ENCODE peak calls at places on chromosomes 13 and 19, in five cellular contexts. One of them, this sample, is unnamed.

GRCh38 chr19:843836-844299 is 3.1 kb downstream of the PRTN3 start:
- DNase-seq in tibial artery: no peak
- DNase-seq in thoracic aorta: no peak
- DNase-seq in heart right ventricle: peak
- DNase-seq in neuronal stem cell: no peak
- DNase-seq in this sample: no peak

GRCh38 chr19:17757125-17757524 is 5.8 kb downstream of the FCHO1 start:
- DNase-seq in tibial artery: peak
- DNase-seq in heart right ventricle: peak
- DNase-seq in thoracic aorta: no peak
- DNase-seq in neuronal stem cell: no peak
- DNase-seq in this sample: peak

GRCh38 chr19:19170053-19170945 is at the start of gene MEF2B:
- DNase-seq in heart right ventricle: peak
- DNase-seq in tibial artery: peak
- DNase-seq in neuronal stem cell: peak
- DNase-seq in thoracic aorta: no peak
- DNase-seq in this sample: peak

GRCh38 chr13:113919761-113920160 is 54.1 kb downstream of the C13orf46 start:
- DNase-seq in tibial artery: peak
- DNase-seq in neuronal stem cell: no peak
- DNase-seq in thoracic aorta: no peak
- DNase-seq in heart right ventricle: no peak
- DNase-seq in this sample: no peak

GRCh38 chr19:38711726-38712153 is 32.5 kb downstream of the CAPN12 start:
- DNase-seq in heart right ventricle: peak
- DNase-seq in thoracic aorta: no peak
- DNase-seq in tibial artery: no peak
- DNase-seq in neuronal stem cell: no peak
- DNase-seq in this sample: no peak

GRCh38 chr19:1066748-1067340 is at the start of gene ARHGAP45:
- DNase-seq in tibial artery: no peak
- DNase-seq in heart right ventricle: peak
- DNase-seq in thoracic aorta: no peak
- DNase-seq in neuronal stem cell: no peak
- DNase-seq in this sample: no peak

GRCh38 chr19:29418106-29418684 is 107.6 kb upstream of the VSTM2B start:
- DNase-seq in tibial artery: no peak
- DNase-seq in heart right ventricle: no peak
- DNase-seq in neuronal stem cell: no peak
- DNase-seq in thoracic aorta: no peak
- DNase-seq in this sample: no peak

GRCh38 chr13:105343134-105343806 is 1192.2 kb downstream of the EFNB2 start:
- DNase-seq in neuronal stem cell: no peak
- DNase-seq in thoracic aorta: no peak
- DNase-seq in tibial artery: no peak
- DNase-seq in heart right ventricle: no peak
- DNase-seq in this sample: no peak

GRCh38 chr13:31001647-31002046 is 69.2 kb downstream of the TEX26 start:
- DNase-seq in heart right ventricle: no peak
- DNase-seq in tibial artery: no peak
- DNase-seq in neuronal stem cell: no peak
- DNase-seq in thoracic aorta: no peak
- DNase-seq in this sample: no peak

GRCh38 chr13:75785130-75785529 is 149.0 kb downstream of the LMO7 start:
- DNase-seq in thoracic aorta: no peak
- DNase-seq in neuronal stem cell: no peak
- DNase-seq in tibial artery: no peak
- DNase-seq in heart right ventricle: no peak
- DNase-seq in this sample: no peak

GRCh38 chr19:3024870-3025515 is 4.1 kb downstream of the TLE2 start:
- DNase-seq in tibial artery: no peak
- DNase-seq in thoracic aorta: no peak
- DNase-seq in heart right ventricle: no peak
- DNase-seq in neuronal stem cell: no peak
- DNase-seq in this sample: no peak

GRCh38 chr13:33348366-33348765 is 62.8 kb upstream of the STARD13 start:
- DNase-seq in heart right ventricle: no peak
- DNase-seq in thoracic aorta: no peak
- DNase-seq in neuronal stem cell: no peak
- DNase-seq in tibial artery: no peak
- DNase-seq in this sample: no peak

GRCh38 chr19:2469102-2469914 is 6.6 kb upstream of the GADD45B start:
- DNase-seq in tibial artery: no peak
- DNase-seq in neuronal stem cell: no peak
- DNase-seq in thoracic aorta: no peak
- DNase-seq in heart right ventricle: no peak
- DNase-seq in this sample: no peak

GRCh38 chr13:34025746-34026145 is 207.8 kb downstream of the RFC3 start:
- DNase-seq in heart right ventricle: no peak
- DNase-seq in thoracic aorta: no peak
- DNase-seq in tibial artery: no peak
- DNase-seq in neuronal stem cell: no peak
- DNase-seq in this sample: peak

GRCh38 chr19:18651738-18652137 is 14.9 kb downstream of the KLHL26 start:
- DNase-seq in tibial artery: no peak
- DNase-seq in thoracic aorta: no peak
- DNase-seq in neuronal stem cell: no peak
- DNase-seq in heart right ventricle: no peak
- DNase-seq in this sample: no peak

GRCh38 chr13:100789481-100789880 is 114.9 kb upstream of the TMTC4 start:
- DNase-seq in heart right ventricle: no peak
- DNase-seq in tibial artery: no peak
- DNase-seq in thoracic aorta: no peak
- DNase-seq in neuronal stem cell: no peak
- DNase-seq in this sample: no peak

GRCh38 chr13:52162279-52163101 is 3.1 kb upstream of the NEK3 start:
- DNase-seq in heart right ventricle: no peak
- DNase-seq in thoracic aorta: no peak
- DNase-seq in tibial artery: no peak
- DNase-seq in neuronal stem cell: peak
- DNase-seq in this sample: no peak

GRCh38 chr19:38317104-38317612 is 1.4 kb upstream of the YIF1B start:
- DNase-seq in neuronal stem cell: no peak
- DNase-seq in thoracic aorta: no peak
- DNase-seq in tibial artery: no peak
- DNase-seq in heart right ventricle: no peak
- DNase-seq in this sample: no peak

GRCh38 chr13:61148211-61148610 is 267.4 kb downstream of the PCDH20 start:
- DNase-seq in tibial artery: no peak
- DNase-seq in thoracic aorta: no peak
- DNase-seq in heart right ventricle: no peak
- DNase-seq in neuronal stem cell: peak
- DNase-seq in this sample: no peak

GRCh38 chr13:54965881-54966280 is 1937.3 kb downstream of the OLFM4 start:
- DNase-seq in tibial artery: no peak
- DNase-seq in neuronal stem cell: no peak
- DNase-seq in thoracic aorta: no peak
- DNase-seq in heart right ventricle: no peak
- DNase-seq in this sample: peak

GRCh38 chr19:55696301-55697068 is 21.5 kb downstream of the EPN1 start:
- DNase-seq in heart right ventricle: no peak
- DNase-seq in neuronal stem cell: no peak
- DNase-seq in thoracic aorta: no peak
- DNase-seq in tibial artery: no peak
- DNase-seq in this sample: no peak

GRCh38 chr13:20869540-20869939 is 33.0 kb downstream of the XPO4 start:
- DNase-seq in thoracic aorta: no peak
- DNase-seq in neuronal stem cell: no peak
- DNase-seq in tibial artery: no peak
- DNase-seq in heart right ventricle: no peak
- DNase-seq in this sample: no peak

GRCh38 chr13:30153871-30154426 is 153.4 kb downstream of the KATNAL1 start:
- DNase-seq in neuronal stem cell: no peak
- DNase-seq in thoracic aorta: no peak
- DNase-seq in tibial artery: no peak
- DNase-seq in heart right ventricle: no peak
- DNase-seq in this sample: no peak

GRCh38 chr19:52638601-52639000 is 446 bp upstream of the ZNF83 start:
- DNase-seq in neuronal stem cell: no peak
- DNase-seq in tibial artery: peak
- DNase-seq in thoracic aorta: no peak
- DNase-seq in heart right ventricle: peak
- DNase-seq in this sample: peak

GRCh38 chr19:3980353-3981251 is 4.7 kb downstream of the EEF2 start:
- DNase-seq in thoracic aorta: no peak
- DNase-seq in tibial artery: no peak
- DNase-seq in heart right ventricle: no peak
- DNase-seq in neuronal stem cell: no peak
- DNase-seq in this sample: no peak

GRCh38 chr13:28574617-28575142 is 79.8 kb upstream of the FLT1 start:
- DNase-seq in heart right ventricle: no peak
- DNase-seq in neuronal stem cell: no peak
- DNase-seq in thoracic aorta: no peak
- DNase-seq in tibial artery: no peak
- DNase-seq in this sample: peak

GRCh38 chr19:18419699-18420460 is 682 bp downstream of the SSBP4 start:
- DNase-seq in tibial artery: peak
- DNase-seq in heart right ventricle: no peak
- DNase-seq in neuronal stem cell: no peak
- DNase-seq in thoracic aorta: no peak
- DNase-seq in this sample: no peak

GRCh38 chr13:51913421-51914136 is 51.8 kb downstream of the CCDC70 start:
- DNase-seq in neuronal stem cell: no peak
- DNase-seq in tibial artery: no peak
- DNase-seq in heart right ventricle: no peak
- DNase-seq in thoracic aorta: no peak
- DNase-seq in this sample: no peak

GRCh38 chr13:73877399-73877798 is 256.8 kb downstream of the KLF12 start:
- DNase-seq in thoracic aorta: no peak
- DNase-seq in heart right ventricle: no peak
- DNase-seq in neuronal stem cell: no peak
- DNase-seq in tibial artery: no peak
- DNase-seq in this sample: no peak

GRCh38 chr13:46334423-46334822 is 52.6 kb downstream of the RUBCNL start:
- DNase-seq in thoracic aorta: no peak
- DNase-seq in neuronal stem cell: no peak
- DNase-seq in heart right ventricle: no peak
- DNase-seq in tibial artery: no peak
- DNase-seq in this sample: no peak

GRCh38 chr19:55372316-55373081 is 2.2 kb upstream of the IL11 start:
- DNase-seq in tibial artery: no peak
- DNase-seq in neuronal stem cell: no peak
- DNase-seq in heart right ventricle: no peak
- DNase-seq in thoracic aorta: no peak
- DNase-seq in this sample: no peak

GRCh38 chr19:43798546-43799409 is 3.5 kb downstream of the LYPD5 start:
- DNase-seq in heart right ventricle: no peak
- DNase-seq in tibial artery: no peak
- DNase-seq in neuronal stem cell: no peak
- DNase-seq in thoracic aorta: no peak
- DNase-seq in this sample: peak

GRCh38 chr13:74290324-74290773 is 156.1 kb upstream of the KLF12 start:
- DNase-seq in heart right ventricle: no peak
- DNase-seq in neuronal stem cell: peak
- DNase-seq in tibial artery: no peak
- DNase-seq in thoracic aorta: no peak
- DNase-seq in this sample: peak

GRCh38 chr13:41941174-41941573 is 19.7 kb downstream of the VWA8 start:
- DNase-seq in neuronal stem cell: no peak
- DNase-seq in tibial artery: no peak
- DNase-seq in heart right ventricle: no peak
- DNase-seq in thoracic aorta: no peak
- DNase-seq in this sample: no peak

GRCh38 chr19:44308011-44308410 is 3.2 kb upstream of the ZNF235 start:
- DNase-seq in heart right ventricle: no peak
- DNase-seq in neuronal stem cell: no peak
- DNase-seq in tibial artery: no peak
- DNase-seq in thoracic aorta: no peak
- DNase-seq in this sample: no peak

DNA sequence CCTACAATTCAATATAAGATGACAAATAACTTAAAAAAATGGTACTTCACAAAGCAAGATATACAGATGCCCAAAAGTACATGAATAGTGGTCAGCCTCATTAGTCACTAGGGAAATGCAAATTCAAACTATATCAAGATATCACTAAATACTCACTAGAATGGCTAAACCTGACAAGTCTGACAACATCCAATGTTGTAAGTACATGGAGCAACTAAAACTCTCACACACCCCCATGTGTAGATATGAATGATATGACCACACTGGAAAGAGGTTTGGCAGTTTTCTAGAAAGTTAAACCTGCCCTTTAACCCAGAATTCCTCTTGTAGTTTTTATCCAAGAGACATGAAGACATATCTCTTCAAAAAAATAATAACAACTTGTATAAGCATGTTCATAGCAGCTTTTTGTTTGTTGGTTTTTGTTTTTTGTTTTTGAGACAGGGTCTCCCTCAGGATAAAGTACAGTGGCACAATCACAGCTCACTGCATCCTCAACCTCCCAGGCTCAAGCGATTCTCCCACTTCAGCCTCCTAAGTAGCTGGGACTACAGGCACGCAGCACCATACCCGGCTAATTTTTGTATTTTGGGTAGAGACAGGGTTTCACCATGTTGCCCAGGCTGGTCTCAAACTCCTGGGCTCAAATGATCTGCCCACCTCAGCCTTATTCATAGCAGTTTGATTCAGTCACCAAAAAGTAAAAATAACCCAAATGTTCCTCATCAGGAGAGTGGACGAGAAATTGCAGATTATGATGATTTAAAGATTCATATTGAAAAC is 55.1 kb downstream of the RFX2 start:
- DNase-seq in thoracic aorta: no peak
- DNase-seq in neuronal stem cell: no peak
- DNase-seq in tibial artery: no peak
- DNase-seq in heart right ventricle: no peak
- DNase-seq in this sample: no peak
- H3K27ac ChIP-seq in thoracic aorta: peak
- H3K27ac ChIP-seq in neuronal stem cell: no peak
- H3K27ac ChIP-seq in tibial artery: peak
- H3K27ac ChIP-seq in heart right ventricle: peak
- H3K27ac ChIP-seq in this sample: peak

GRCh38 chr19:12932392-12933286 is 872 bp downstream of the FARSA start:
- DNase-seq in neuronal stem cell: no peak
- DNase-seq in tibial artery: no peak
- DNase-seq in heart right ventricle: no peak
- DNase-seq in thoracic aorta: no peak
- DNase-seq in this sample: no peak
- H3K27ac ChIP-seq in neuronal stem cell: no peak
- H3K27ac ChIP-seq in tibial artery: peak
- H3K27ac ChIP-seq in heart right ventricle: peak
- H3K27ac ChIP-seq in thoracic aorta: no peak
- H3K27ac ChIP-seq in this sample: peak

DNA sequence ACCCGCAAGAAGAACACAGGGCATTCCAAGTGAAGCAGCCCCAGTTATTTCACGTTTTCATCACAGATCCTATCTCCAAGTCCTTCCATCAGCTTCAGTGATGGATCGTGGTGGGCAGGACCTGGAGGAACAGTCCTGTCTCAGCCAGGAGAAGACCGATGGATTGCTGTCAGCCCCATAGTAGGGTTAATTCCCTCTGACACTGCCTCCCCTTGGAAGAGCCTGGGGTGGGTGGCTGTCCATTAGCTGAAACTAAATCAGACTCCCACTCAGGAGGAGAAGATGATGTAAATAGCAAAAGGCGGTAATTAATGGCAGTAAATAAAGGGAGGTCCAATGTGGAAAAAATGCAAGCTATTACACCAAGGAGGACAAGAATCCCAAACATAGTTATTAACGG is 131.0 kb downstream of the TNFRSF19 start:
- DNase-seq in heart right ventricle: no peak
- DNase-seq in tibial artery: no peak
- DNase-seq in thoracic aorta: no peak
- DNase-seq in neuronal stem cell: no peak
- DNase-seq in this sample: no peak
- H3K27ac ChIP-seq in heart right ventricle: peak
- H3K27ac ChIP-seq in tibial artery: peak
- H3K27ac ChIP-seq in thoracic aorta: no peak
- H3K27ac ChIP-seq in neuronal stem cell: no peak
- H3K27ac ChIP-seq in this sample: no peak

GRCh38 chr13:44212633-44213387 is 160.8 kb upstream of the SERP2 start:
- DNase-seq in tibial artery: no peak
- DNase-seq in thoracic aorta: no peak
- DNase-seq in neuronal stem cell: no peak
- DNase-seq in heart right ventricle: no peak
- DNase-seq in this sample: no peak
- H3K27ac ChIP-seq in tibial artery: peak
- H3K27ac ChIP-seq in thoracic aorta: no peak
- H3K27ac ChIP-seq in neuronal stem cell: no peak
- H3K27ac ChIP-seq in heart right ventricle: no peak
- H3K27ac ChIP-seq in this sample: no peak